ENCODE peak calls at places on chromosomes 1 and 21, in nine cellular contexts. A is activated CD4-positive, CD25-positive, alpha-beta regulatory T cell treated with anti-CD3 and anti-CD28 coated beads, Interleukin-2, amount 50 U/mL, for 72 hours; O is cardiac fibroblast; G is AG08396; S is left ventricle myocardium inferior; U is glomerular endothelial cell; H is hippocampal formation; Y is mammary epithelial cell; D is activated CD4-positive, alpha-beta T cell treated with anti-CD3 and anti-CD28 coated beads, Interleukin-2, amount 10 ng/mL, durations not matched to agents 7 days and 5 days. K is an unnamed sample.

GRCh38 chr1:153534933-153535663 is 693 bp downstream of the S100A6 start:
- DNase-seq in S (peak; percentile 68), D (peak; percentile 69), Y (no peak), G (peak; percentile 61), H (no peak), U (no peak), O (peak; percentile 58), A (peak; percentile 58), K (peak; percentile 67)

GRCh38 chr1:202144510-202145324 is at the start of gene ARL8A:
- DNase-seq in S (peak; percentile 82), D (peak; percentile 71), Y (peak; percentile 45), G (peak; percentile 90), A (peak; percentile 79), U (no peak), O (peak; percentile 48), H (peak; percentile 69), K (peak; percentile 82)

GRCh38 chr21:35571910-35572309 is 488.4 kb downstream of the SETD4 start:
- DNase-seq in G (no peak), A (no peak), Y (no peak), H (no peak), S (no peak), O (no peak), D (no peak), U (no peak), K (no peak)

GRCh38 chr1:59788825-59789224 is 25.9 kb upstream of the HOOK1 start:
- DNase-seq in U (no peak), H (no peak), S (no peak), Y (peak; percentile 21), G (no peak), D (no peak), A (no peak), O (no peak), K (no peak)

GRCh38 chr1:53585565-53585964 is 126.4 kb downstream of the DMRTB1 start:
- DNase-seq in U (no peak), Y (no peak), O (no peak), G (no peak), S (no peak), A (no peak), H (no peak), D (no peak), K (no peak)

GRCh38 chr1:246689409-246689997 is 34.7 kb upstream of the SCCPDH start:
- DNase-seq in S (peak; percentile 51), O (peak; percentile 77), Y (peak; percentile 76), U (peak; percentile 36), H (peak; percentile 31), G (peak; percentile 89), A (no peak), D (peak; percentile 59), K (peak; percentile 42)

GRCh38 chr1:85245456-85245855 is 14.0 kb downstream of the C1orf52 start:
- DNase-seq in Y (peak; percentile 33), A (no peak), D (no peak), U (no peak), G (no peak), O (no peak), H (no peak), S (no peak), K (no peak)

GRCh38 chr1:186511761-186512637 is 51.1 kb upstream of the PDC start:
- DNase-seq in G (no peak), O (no peak), A (no peak), D (peak; percentile 21), U (no peak), H (no peak), Y (no peak), S (no peak), K (no peak)

GRCh38 chr1:225899044-225899925 is 10.3 kb upstream of the LEFTY1 start:
- DNase-seq in O (no peak), U (no peak), A (no peak), G (no peak), D (no peak), S (no peak), Y (no peak), H (no peak), K (no peak)